ENCODE peak calls at places on chromosomes 7 and 10, in eight cellular contexts. D is activated CD4-positive, CD25-positive, alpha-beta regulatory T cell; N is WTC11; W is hypothalamus; G is RCC 7860; J is effector CD4-positive, alpha-beta T cell; E is T-helper 9 cell; Q is NK-92 treated with Interleukin-12 subunit alpha and Interleukin-12 subunit beta, amount 100 ng/mL, for 24 hours. H is an unnamed sample.

GRCh38 chr10:103265712-103266329 is 11.1 kb upstream of the INA start:
- DNase-seq in D (no peak), N (peak), W (no peak), G (no peak), J (no peak), E (no peak), Q (no peak), H (no peak)

GRCh38 chr7:17022915-17023314 is 141.1 kb upstream of the AGR3 start:
- DNase-seq in D (no peak), N (no peak), W (no peak), G (no peak), J (no peak), E (no peak), Q (no peak), H (no peak)

GRCh38 chr7:143008007-143008901 is 18.7 kb downstream of the OR9A2 start:
- DNase-seq in D (peak), N (peak), W (peak), G (peak), J (peak), E (peak), Q (peak), H (peak)

GRCh38 chr7:116354546-116355422 is 144.4 kb downstream of the TES start:
- DNase-seq in D (no peak), N (no peak), W (no peak), G (peak), J (no peak), E (no peak), Q (no peak), H (no peak)

GRCh38 chr7:45869426-45869825 is 3.5 kb downstream of the CCDC201 start:
- DNase-seq in D (no peak), N (no peak), W (no peak), G (no peak), J (no peak), E (no peak), Q (no peak), H (no peak)

GRCh38 chr7:18770852-18771251 is 275.3 kb downstream of the HDAC9 start:
- DNase-seq in D (no peak), N (no peak), W (no peak), G (no peak), J (no peak), E (no peak), Q (no peak), H (no peak)

GRCh38 chr10:74929197-74929596 is 102.8 kb downstream of the KAT6B start:
- DNase-seq in D (no peak), N (no peak), W (no peak), G (no peak), J (no peak), E (no peak), Q (no peak), H (no peak)

GRCh38 chr10:68424454-68425014 is 17.5 kb upstream of the RUFY2 start:
- DNase-seq in D (no peak), N (no peak), W (no peak), G (no peak), J (no peak), E (no peak), Q (no peak), H (no peak)

GRCh38 chr10:102744374-102745051 is 765 bp downstream of the WBP1L start:
- DNase-seq in D (no peak), N (no peak), W (peak), G (no peak), J (no peak), E (no peak), Q (no peak), H (no peak)